ENCODE peak calls at places on chromosomes 5 and 9, in ten cellular contexts. One of them, this sample, is unnamed. For H3K4me1 and H3K9me3, the result is how much of the 10 kb centered on the place peaks cover.

GRCh38 chr5:143401846-143402463 is 1.5 kb downstream of the NR3C1 start:
- DNase-seq in aorta: no peak
- DNase-seq in spleen: no peak
- DNase-seq in lower lobe of right lung: no peak
- DNase-seq in effector memory CD4-positive, alpha-beta T cell: peak
- DNase-seq in PC-3: peak
- DNase-seq in Peyer's patch: no peak
- DNase-seq in breast epithelium: no peak
- DNase-seq in psoas muscle: no peak
- DNase-seq in adipocyte: peak
- DNase-seq in this sample: no peak

GRCh38 chr5:36041537-36041845 is 25.2 kb downstream of the UGT3A2 start:
- DNase-seq in aorta: no peak
- DNase-seq in spleen: no peak
- DNase-seq in lower lobe of right lung: no peak
- DNase-seq in effector memory CD4-positive, alpha-beta T cell: no peak
- DNase-seq in PC-3: no peak
- DNase-seq in Peyer's patch: no peak
- DNase-seq in breast epithelium: no peak
- DNase-seq in psoas muscle: no peak
- DNase-seq in adipocyte: no peak
- DNase-seq in this sample: no peak

GRCh38 chr5:111309384-111309783 is 85.2 kb downstream of the CAMK4 start:
- DNase-seq in aorta: no peak
- DNase-seq in spleen: no peak
- DNase-seq in lower lobe of right lung: no peak
- DNase-seq in effector memory CD4-positive, alpha-beta T cell: no peak
- DNase-seq in PC-3: peak
- DNase-seq in Peyer's patch: no peak
- DNase-seq in breast epithelium: no peak
- DNase-seq in psoas muscle: no peak
- DNase-seq in adipocyte: no peak
- DNase-seq in this sample: no peak

GRCh38 chr5:93126634-93127033 is 454.4 kb downstream of the NR2F1-AS1 start:
- DNase-seq in aorta: no peak
- DNase-seq in spleen: no peak
- DNase-seq in lower lobe of right lung: no peak
- DNase-seq in effector memory CD4-positive, alpha-beta T cell: no peak
- DNase-seq in PC-3: peak
- DNase-seq in Peyer's patch: no peak
- DNase-seq in breast epithelium: no peak
- DNase-seq in psoas muscle: no peak
- DNase-seq in adipocyte: peak
- DNase-seq in this sample: no peak

GRCh38 chr9:90307177-90307833 is 335.3 kb downstream of the DIRAS2 start:
- DNase-seq in aorta: no peak
- DNase-seq in spleen: no peak
- DNase-seq in lower lobe of right lung: no peak
- DNase-seq in effector memory CD4-positive, alpha-beta T cell: no peak
- DNase-seq in PC-3: no peak
- DNase-seq in Peyer's patch: no peak
- DNase-seq in breast epithelium: no peak
- DNase-seq in psoas muscle: no peak
- DNase-seq in adipocyte: no peak
- DNase-seq in this sample: no peak

GRCh38 chr5:79109527-79110492 is 1.8 kb upstream of the BHMT start:
- DNase-seq in aorta: no peak
- DNase-seq in spleen: no peak
- DNase-seq in lower lobe of right lung: no peak
- DNase-seq in effector memory CD4-positive, alpha-beta T cell: no peak
- DNase-seq in PC-3: peak
- DNase-seq in Peyer's patch: no peak
- DNase-seq in breast epithelium: no peak
- DNase-seq in psoas muscle: peak
- DNase-seq in adipocyte: no peak
- DNase-seq in this sample: no peak

GRCh38 chr9:127418037-127418471 is 6.1 kb upstream of the ZNF79 start:
- DNase-seq in aorta: no peak
- DNase-seq in spleen: no peak
- DNase-seq in lower lobe of right lung: no peak
- DNase-seq in effector memory CD4-positive, alpha-beta T cell: no peak
- DNase-seq in PC-3: peak
- DNase-seq in Peyer's patch: no peak
- DNase-seq in breast epithelium: no peak
- DNase-seq in psoas muscle: peak
- DNase-seq in adipocyte: no peak
- DNase-seq in this sample: no peak

GRCh38 chr5:170262061-170262764 is 29.4 kb downstream of the C5orf58 start:
- DNase-seq in aorta: no peak
- DNase-seq in spleen: no peak
- DNase-seq in lower lobe of right lung: no peak
- DNase-seq in effector memory CD4-positive, alpha-beta T cell: peak
- DNase-seq in PC-3: no peak
- DNase-seq in Peyer's patch: no peak
- DNase-seq in breast epithelium: no peak
- DNase-seq in psoas muscle: no peak
- DNase-seq in adipocyte: no peak
- DNase-seq in this sample: no peak

GRCh38 chr5:43573058-43573457 is 16.2 kb upstream of the PAIP1 start:
- DNase-seq in aorta: no peak
- DNase-seq in spleen: no peak
- DNase-seq in lower lobe of right lung: no peak
- DNase-seq in effector memory CD4-positive, alpha-beta T cell: no peak
- DNase-seq in PC-3: no peak
- DNase-seq in Peyer's patch: no peak
- DNase-seq in breast epithelium: no peak
- DNase-seq in psoas muscle: no peak
- DNase-seq in adipocyte: peak
- DNase-seq in this sample: no peak

GRCh38 chr5:14206028-14206725 is 63.0 kb downstream of the TRIO start:
- DNase-seq in aorta: no peak
- DNase-seq in spleen: no peak
- DNase-seq in lower lobe of right lung: no peak
- DNase-seq in effector memory CD4-positive, alpha-beta T cell: no peak
- DNase-seq in PC-3: no peak
- DNase-seq in Peyer's patch: no peak
- DNase-seq in breast epithelium: no peak
- DNase-seq in psoas muscle: no peak
- DNase-seq in adipocyte: no peak
- DNase-seq in this sample: no peak

GRCh38 chr5:14204785-14205321 is 61.7 kb downstream of the TRIO start:
- DNase-seq in aorta: no peak
- DNase-seq in spleen: peak
- DNase-seq in lower lobe of right lung: peak
- DNase-seq in effector memory CD4-positive, alpha-beta T cell: no peak
- DNase-seq in PC-3: peak
- DNase-seq in Peyer's patch: peak
- DNase-seq in breast epithelium: no peak
- DNase-seq in psoas muscle: peak
- DNase-seq in adipocyte: peak
- DNase-seq in this sample: no peak

GRCh38 chr5:14202462-14202861 is 59.3 kb downstream of the TRIO start:
- DNase-seq in aorta: no peak
- DNase-seq in spleen: no peak
- DNase-seq in lower lobe of right lung: no peak
- DNase-seq in effector memory CD4-positive, alpha-beta T cell: no peak
- DNase-seq in PC-3: no peak
- DNase-seq in Peyer's patch: no peak
- DNase-seq in breast epithelium: no peak
- DNase-seq in psoas muscle: no peak
- DNase-seq in adipocyte: no peak
- DNase-seq in this sample: no peak

GRCh38 chr5:14201325-14202061 is 58.4 kb downstream of the TRIO start:
- DNase-seq in aorta: no peak
- DNase-seq in spleen: no peak
- DNase-seq in lower lobe of right lung: no peak
- DNase-seq in effector memory CD4-positive, alpha-beta T cell: no peak
- DNase-seq in PC-3: peak
- DNase-seq in Peyer's patch: no peak
- DNase-seq in breast epithelium: no peak
- DNase-seq in psoas muscle: no peak
- DNase-seq in adipocyte: no peak
- DNase-seq in this sample: no peak

DNA sequence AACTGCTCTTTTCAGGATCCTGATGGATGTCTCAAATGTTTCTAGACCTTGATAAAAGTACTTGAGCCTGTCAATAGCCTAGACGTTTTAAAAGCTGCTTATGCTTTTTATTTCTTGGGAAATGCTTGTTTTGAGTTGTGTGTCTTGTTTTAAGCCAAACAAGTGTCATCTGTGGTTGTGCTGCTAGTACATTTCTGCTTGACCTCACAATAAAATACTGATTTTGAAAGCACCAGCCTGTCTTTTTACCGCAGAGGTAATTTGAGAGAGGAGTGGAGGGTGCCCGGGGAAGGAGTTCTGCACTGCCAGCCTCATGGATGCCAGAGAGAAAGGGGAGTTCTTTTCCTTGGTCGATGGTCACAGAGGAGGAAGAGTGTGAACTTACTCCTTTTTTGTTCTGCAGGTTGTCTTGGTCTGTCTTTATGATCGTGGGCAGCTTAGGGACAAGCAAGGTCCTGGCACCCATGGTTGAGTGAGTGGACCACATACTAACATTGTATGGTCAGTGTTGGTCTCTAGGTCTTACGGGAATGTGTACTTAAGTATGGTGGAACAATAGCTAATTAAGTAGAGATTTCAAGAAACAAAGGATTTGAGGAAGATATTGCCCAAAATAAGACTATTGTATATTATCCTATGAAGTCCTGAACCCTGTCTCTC is 61.0 kb downstream of the TRIO start:
- DNase-seq in aorta: no peak
- DNase-seq in spleen: no peak
- DNase-seq in lower lobe of right lung: no peak
- DNase-seq in effector memory CD4-positive, alpha-beta T cell: no peak
- DNase-seq in PC-3: no peak
- DNase-seq in Peyer's patch: no peak
- DNase-seq in breast epithelium: no peak
- DNase-seq in psoas muscle: no peak
- DNase-seq in adipocyte: no peak
- DNase-seq in this sample: no peak
- H3K4me1 ChIP-seq in aorta: under half
- H3K4me1 ChIP-seq in spleen: half or more
- H3K4me1 ChIP-seq in lower lobe of right lung: half or more
- H3K4me1 ChIP-seq in effector memory CD4-positive, alpha-beta T cell: under half
- H3K4me1 ChIP-seq in PC-3: under half
- H3K4me1 ChIP-seq in Peyer's patch: under half
- H3K4me1 ChIP-seq in breast epithelium: under half
- H3K4me1 ChIP-seq in psoas muscle: half or more
- H3K4me1 ChIP-seq in adipocyte: half or more
- H3K4me1 ChIP-seq in this sample: half or more

GRCh38 chr9:85884236-85884635 is 56.7 kb upstream of the NAA35 start:
- DNase-seq in aorta: no peak
- DNase-seq in spleen: no peak
- DNase-seq in lower lobe of right lung: no peak
- DNase-seq in effector memory CD4-positive, alpha-beta T cell: no peak
- DNase-seq in PC-3: no peak
- DNase-seq in Peyer's patch: no peak
- DNase-seq in breast epithelium: no peak
- DNase-seq in psoas muscle: no peak
- DNase-seq in adipocyte: no peak
- DNase-seq in this sample: no peak
- H3K9me3 ChIP-seq in aorta: under half
- H3K9me3 ChIP-seq in spleen: under half
- H3K9me3 ChIP-seq in lower lobe of right lung: under half
- H3K9me3 ChIP-seq in effector memory CD4-positive, alpha-beta T cell: under half
- H3K9me3 ChIP-seq in PC-3: under half
- H3K9me3 ChIP-seq in Peyer's patch: under half
- H3K9me3 ChIP-seq in breast epithelium: under half
- H3K9me3 ChIP-seq in psoas muscle: under half
- H3K9me3 ChIP-seq in adipocyte: under half
- H3K9me3 ChIP-seq in this sample: under half

GRCh38 chr5:124995451-124995850 is 249.0 kb upstream of the ZNF608 start:
- DNase-seq in aorta: no peak
- DNase-seq in spleen: no peak
- DNase-seq in lower lobe of right lung: no peak
- DNase-seq in effector memory CD4-positive, alpha-beta T cell: no peak
- DNase-seq in PC-3: peak
- DNase-seq in Peyer's patch: no peak
- DNase-seq in breast epithelium: no peak
- DNase-seq in psoas muscle: no peak
- DNase-seq in adipocyte: peak
- DNase-seq in this sample: no peak

GRCh38 chr5:124996023-124996763 is 249.8 kb upstream of the ZNF608 start:
- DNase-seq in aorta: no peak
- DNase-seq in spleen: no peak
- DNase-seq in lower lobe of right lung: no peak
- DNase-seq in effector memory CD4-positive, alpha-beta T cell: no peak
- DNase-seq in PC-3: no peak
- DNase-seq in Peyer's patch: no peak
- DNase-seq in breast epithelium: no peak
- DNase-seq in psoas muscle: no peak
- DNase-seq in adipocyte: peak
- DNase-seq in this sample: no peak

GRCh38 chr5:124990723-124991122 is 244.3 kb upstream of the ZNF608 start:
- DNase-seq in aorta: no peak
- DNase-seq in spleen: no peak
- DNase-seq in lower lobe of right lung: no peak
- DNase-seq in effector memory CD4-positive, alpha-beta T cell: no peak
- DNase-seq in PC-3: no peak
- DNase-seq in Peyer's patch: no peak
- DNase-seq in breast epithelium: no peak
- DNase-seq in psoas muscle: no peak
- DNase-seq in adipocyte: no peak
- DNase-seq in this sample: no peak

GRCh38 chr5:124997186-124997893 is 250.9 kb upstream of the ZNF608 start:
- DNase-seq in aorta: no peak
- DNase-seq in spleen: no peak
- DNase-seq in lower lobe of right lung: no peak
- DNase-seq in effector memory CD4-positive, alpha-beta T cell: no peak
- DNase-seq in PC-3: peak
- DNase-seq in Peyer's patch: no peak
- DNase-seq in breast epithelium: no peak
- DNase-seq in psoas muscle: no peak
- DNase-seq in adipocyte: peak
- DNase-seq in this sample: no peak

GRCh38 chr5:124996764-124997077 is 250.3 kb upstream of the ZNF608 start:
- DNase-seq in aorta: no peak
- DNase-seq in spleen: no peak
- DNase-seq in lower lobe of right lung: no peak
- DNase-seq in effector memory CD4-positive, alpha-beta T cell: no peak
- DNase-seq in PC-3: peak
- DNase-seq in Peyer's patch: no peak
- DNase-seq in breast epithelium: no peak
- DNase-seq in psoas muscle: no peak
- DNase-seq in adipocyte: peak
- DNase-seq in this sample: no peak
- H3K4me1 ChIP-seq in aorta: under half
- H3K4me1 ChIP-seq in spleen: under half
- H3K4me1 ChIP-seq in lower lobe of right lung: under half
- H3K4me1 ChIP-seq in effector memory CD4-positive, alpha-beta T cell: under half
- H3K4me1 ChIP-seq in PC-3: under half
- H3K4me1 ChIP-seq in Peyer's patch: under half
- H3K4me1 ChIP-seq in breast epithelium: under half
- H3K4me1 ChIP-seq in psoas muscle: under half
- H3K4me1 ChIP-seq in adipocyte: under half
- H3K4me1 ChIP-seq in this sample: under half

DNA sequence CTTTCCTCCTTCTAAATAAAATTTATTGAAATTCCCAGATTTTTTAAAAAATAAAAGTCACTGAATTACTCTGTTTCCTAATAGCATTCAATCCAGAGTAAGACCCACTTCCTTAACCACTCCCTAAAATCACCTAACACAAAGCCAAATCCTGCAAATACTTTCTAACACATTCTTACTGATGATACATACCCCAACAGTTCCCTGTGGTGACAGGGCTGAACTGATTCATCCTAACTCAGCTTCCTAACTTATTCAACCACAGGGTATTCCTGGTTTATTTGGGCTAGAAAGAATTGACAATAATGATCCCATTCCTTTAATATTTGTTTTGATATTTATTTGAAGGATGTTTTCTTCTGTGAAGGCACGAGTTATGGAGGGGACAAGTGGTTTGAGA is 40.7 kb upstream of the ZNF300 start:
- DNase-seq in aorta: no peak
- DNase-seq in spleen: no peak
- DNase-seq in lower lobe of right lung: no peak
- DNase-seq in effector memory CD4-positive, alpha-beta T cell: no peak
- DNase-seq in PC-3: no peak
- DNase-seq in Peyer's patch: no peak
- DNase-seq in breast epithelium: no peak
- DNase-seq in psoas muscle: no peak
- DNase-seq in adipocyte: no peak
- DNase-seq in this sample: no peak
- H3K9me3 ChIP-seq in aorta: under half
- H3K9me3 ChIP-seq in spleen: half or more
- H3K9me3 ChIP-seq in lower lobe of right lung: half or more
- H3K9me3 ChIP-seq in effector memory CD4-positive, alpha-beta T cell: under half
- H3K9me3 ChIP-seq in PC-3: half or more
- H3K9me3 ChIP-seq in Peyer's patch: under half
- H3K9me3 ChIP-seq in breast epithelium: half or more
- H3K9me3 ChIP-seq in psoas muscle: half or more
- H3K9me3 ChIP-seq in adipocyte: half or more
- H3K9me3 ChIP-seq in this sample: under half